ENCODE peak calls at places on chromosomes 3 and 15, in eight cellular contexts. P is fibroblast of lung, S is HL-60, V is left ventricle myocardium inferior, K is psoas muscle, B is ascending aorta, U is spleen, N is body of pancreas. C is an unnamed sample.
A peak's percentile ranks its signal among the peaks of the same experiment; 100 is the strongest.

GRCh38 chr3:122390665-122391064 is 6.7 kb downstream of the FAM162A start:
- DNase-seq in P (peak; percentile 19), K (no peak), S (no peak), U (no peak), N (no peak), V (no peak), B (no peak), C (no peak)

GRCh38 chr3:146160233-146160963 is 586 bp downstream of the PLOD2 start:
- DNase-seq in S (no peak), U (no peak), V (peak; percentile 41), K (peak; percentile 40), P (peak; percentile 80), B (peak; percentile 89), N (peak; percentile 88), C (peak; percentile 75)

GRCh38 chr15:26394801-26395200 is 378.1 kb downstream of the GABRB3 start:
- DNase-seq in U (no peak), N (no peak), K (no peak), P (no peak), S (no peak), B (no peak), V (peak; percentile 58), C (no peak)

GRCh38 chr3:182629521-182629920 is 163.8 kb upstream of the ATP11B start:
- DNase-seq in S (no peak), N (no peak), V (no peak), P (no peak), B (no peak), U (no peak), K (no peak), C (no peak)

GRCh38 chr15:79168922-79169322 is 78.3 kb upstream of the RASGRF1 start:
- DNase-seq in B (peak; percentile 40), U (no peak), N (peak; percentile 28), K (no peak), P (no peak), V (peak; percentile 45), S (no peak), C (no peak)

GRCh38 chr3:123347691-123348264 is 101.1 kb downstream of the ADCY5 start:
- DNase-seq in S (no peak), U (peak; percentile 41), K (no peak), P (no peak), N (no peak), B (no peak), V (no peak), C (no peak)

GRCh38 chr3:109685084-109686079 is 348.0 kb upstream of the DPPA4 start:
- DNase-seq in P (peak; percentile 99), B (peak; percentile 98), N (peak; percentile 97), V (peak; percentile 60), K (peak; percentile 67), S (no peak), U (no peak), C (peak; percentile 54)

GRCh38 chr3:105906834-105907233 is 38.0 kb upstream of the CBLB start:
- DNase-seq in S (peak; percentile 6), V (no peak), K (peak; percentile 31), P (peak; percentile 94), B (peak; percentile 90), U (no peak), N (peak; percentile 48), C (no peak)

GRCh38 chr3:51977449-51978142 is 2.7 kb downstream of the ABHD14A start:
- DNase-seq in U (no peak), P (no peak), V (no peak), B (no peak), K (no peak), S (no peak), N (no peak), C (no peak)

GRCh38 chr3:57803647-57804081 is 47.6 kb downstream of the SLMAP start:
- DNase-seq in B (peak; percentile 66), U (no peak), P (peak; percentile 94), V (no peak), N (peak; percentile 78), K (no peak), S (no peak), C (peak; percentile 62)

GRCh38 chr15:79316864-79317263 is 6.0 kb downstream of the TMED3 start:
- DNase-seq in B (no peak), U (no peak), N (no peak), K (no peak), P (no peak), S (no peak), V (no peak), C (no peak)

GRCh38 chr3:10758304-10759037 is 57.6 kb upstream of the SLC6A11 start:
- DNase-seq in B (no peak), N (peak; percentile 56), S (peak; percentile 54), V (no peak), U (no peak), P (peak; percentile 66), K (peak; percentile 31), C (peak; percentile 46)

GRCh38 chr3:155970406-155970805 is 100.0 kb downstream of the GMPS start:
- DNase-seq in S (no peak), U (no peak), K (no peak), P (no peak), N (no peak), B (no peak), V (no peak), C (no peak)

GRCh38 chr3:9056581-9056980 is 93.3 kb upstream of the RAD18 start:
- DNase-seq in S (no peak), P (no peak), V (no peak), U (no peak), B (no peak), K (no peak), N (no peak), C (no peak)

GRCh38 chr3:71563827-71564226 is 19.7 kb downstream of the FOXP1 start:
- DNase-seq in V (no peak), S (no peak), B (no peak), U (no peak), K (no peak), N (peak; percentile 75), P (no peak), C (no peak)

GRCh38 chr15:86877171-86877631 is 797.5 kb downstream of the AGBL1 start:
- DNase-seq in N (no peak), K (no peak), B (no peak), V (no peak), S (no peak), P (no peak), U (no peak), C (no peak)

GRCh38 chr3:140843656-140844055 is 98.0 kb upstream of the SLC25A36 start:
- DNase-seq in N (no peak), U (no peak), K (no peak), V (no peak), B (no peak), P (no peak), S (no peak), C (no peak)

GRCh38 chr3:184796954-184797353 is 15.0 kb upstream of the VPS8 start:
- DNase-seq in P (no peak), N (no peak), B (no peak), K (no peak), S (no peak), U (no peak), V (no peak), C (no peak)

GRCh38 chr3:186128158-186128557 is 19.3 kb upstream of the ETV5 start:
- DNase-seq in P (no peak), U (no peak), K (no peak), V (no peak), S (no peak), B (no peak), N (no peak), C (no peak)

GRCh38 chr15:57662802-57663201 is 43.7 kb upstream of the POLR2M start:
- DNase-seq in V (no peak), N (no peak), P (no peak), K (no peak), U (no peak), S (no peak), B (no peak), C (no peak)

DNA sequence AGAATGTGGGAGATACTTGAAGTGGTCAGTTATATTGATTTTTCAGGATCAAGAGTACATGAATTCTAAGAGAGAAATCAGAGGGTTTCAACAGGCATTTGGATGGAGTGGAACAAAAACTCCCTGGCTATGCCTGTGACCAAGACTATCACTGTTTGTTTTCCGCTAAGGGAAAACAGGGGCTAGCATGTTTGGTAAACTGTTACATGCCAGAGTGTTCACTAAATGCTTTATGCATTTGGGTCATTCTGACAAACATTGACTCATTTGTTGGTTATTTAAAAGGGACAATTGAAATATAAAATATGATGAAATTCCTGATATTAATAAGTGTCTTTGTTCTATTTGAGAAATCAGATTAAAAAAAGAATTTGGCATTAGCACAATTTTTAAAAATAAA is 603.9 kb upstream of the KCNMB2 start:
- DNase-seq in U (no peak), S (no peak), B (no peak), N (no peak), P (no peak), V (no peak), K (no peak), C (no peak)
- H3K27ac ChIP-seq in U (no peak overlapping the region), S (peak overlapping the region; percentile 49), B (peak overlapping the region; percentile 37), N (no peak overlapping the region), P (no peak overlapping the region), V (peak overlapping the region; percentile 36), K (no peak overlapping the region), C (no peak overlapping the region)

GRCh38 chr15:85760531-85761371 is 34.0 kb downstream of the KLHL25 start:
- DNase-seq in S (no peak), U (peak; percentile 73), P (no peak), V (no peak), K (no peak), B (no peak), N (peak; percentile 49), C (no peak)
- H3K4me3 ChIP-seq in S (no peak overlapping the region), U (no peak overlapping the region), P (no peak overlapping the region), V (no peak overlapping the region), K (no peak overlapping the region), B (no peak overlapping the region), N (no peak overlapping the region), C (no peak overlapping the region)

GRCh38 chr3:53775834-53776251 is 70.4 kb downstream of the CHDH start:
- DNase-seq in P (no peak), V (no peak), B (no peak), S (no peak), U (no peak), N (no peak), K (no peak), C (no peak)
- H3K27me3 ChIP-seq in P (no peaks in the 10 kb centered on the region), V (peaks cover 5% of the 10 kb centered on the region), B (no peaks in the 10 kb centered on the region), S (peaks cover 3% of the 10 kb centered on the region), U (no peaks in the 10 kb centered on the region), N (no peaks in the 10 kb centered on the region), K (peaks cover 4% of the 10 kb centered on the region), C (no peaks in the 10 kb centered on the region)

GRCh38 chr3:190155752-190156151 is 35.1 kb upstream of the P3H2 start:
- DNase-seq in N (no peak), P (no peak), V (no peak), K (no peak), B (no peak), S (no peak), U (no peak), C (no peak)
- H3K27ac ChIP-seq in N (no peak overlapping the region), P (no peak overlapping the region), V (no peak overlapping the region), K (no peak overlapping the region), B (no peak overlapping the region), S (no peak overlapping the region), U (no peak overlapping the region), C (no peak overlapping the region)

GRCh38 chr3:278300-279064 is 81.9 kb downstream of the CHL1 start:
- DNase-seq in B (no peak), U (no peak), K (no peak), V (no peak), P (no peak), S (no peak), N (no peak), C (no peak)
- H3K4me3 ChIP-seq in B (no peak overlapping the region), U (no peak overlapping the region), K (no peak overlapping the region), V (no peak overlapping the region), P (no peak overlapping the region), S (no peak overlapping the region), N (no peak overlapping the region), C (no peak overlapping the region)